ENCODE peak calls at places on chromosomes 1 and 21, in nine cellular contexts. A, G, V, B, L, D, Y, X and T are unnamed samples.
A peak's percentile ranks its signal among the peaks of the same experiment; 100 is the strongest.

GRCh38 chr21:39125752-39126485 is 57.3 kb downstream of the PSMG1 start:
- DNase-seq in A (peak; percentile 53), G (peak; percentile 44), V (no peak), B (no peak), L (no peak), D (peak; percentile 54), Y (peak; percentile 68), X (peak; percentile 72), T (peak; percentile 21)

GRCh38 chr1:183812686-183813569 is 8.0 kb downstream of the RGL1 start:
- DNase-seq in A (no peak), G (no peak), V (no peak), B (no peak), L (no peak), D (no peak), Y (no peak), X (peak; percentile 65), T (no peak)

GRCh38 chr1:200506471-200506870 is 96.6 kb upstream of the ZNF281 start:
- DNase-seq in A (no peak), G (no peak), V (no peak), B (no peak), L (no peak), D (no peak), Y (no peak), X (no peak), T (no peak)

GRCh38 chr1:220843481-220844011 is 35.7 kb upstream of the HLX start:
- DNase-seq in A (no peak), G (no peak), V (no peak), B (no peak), L (no peak), D (no peak), Y (no peak), X (peak; percentile 38), T (no peak)

GRCh38 chr1:9093581-9093980 is 24.1 kb upstream of the SLC2A5 start:
- DNase-seq in A (no peak), G (no peak), V (no peak), B (no peak), L (no peak), D (no peak), Y (no peak), X (no peak), T (no peak)

GRCh38 chr1:28056129-28056925 is 32.1 kb downstream of the EYA3 start:
- DNase-seq in A (no peak), G (no peak), V (no peak), B (peak; percentile 67), L (no peak), D (no peak), Y (no peak), X (no peak), T (no peak)

GRCh38 chr1:31368611-31369107 is 4.2 kb downstream of the FABP3 start:
- DNase-seq in A (no peak), G (no peak), V (no peak), B (no peak), L (no peak), D (no peak), Y (no peak), X (no peak), T (no peak)

GRCh38 chr1:217315346-217315745 is 315.5 kb downstream of the GPATCH2 start:
- DNase-seq in A (no peak), G (no peak), V (no peak), B (no peak), L (no peak), D (no peak), Y (no peak), X (no peak), T (no peak)

GRCh38 chr1:222950892-222951291 is 136.1 kb downstream of the DISP1 start:
- DNase-seq in A (no peak), G (peak; percentile 6), V (no peak), B (no peak), L (no peak), D (no peak), Y (no peak), X (no peak), T (no peak)

GRCh38 chr1:18466676-18467075 is 14.1 kb upstream of the KLHDC7A start:
- DNase-seq in A (no peak), G (no peak), V (no peak), B (no peak), L (peak; percentile 10), D (no peak), Y (no peak), X (no peak), T (no peak)

GRCh38 chr1:217135569-217135915 is 412.3 kb upstream of the ESRRG start:
- DNase-seq in A (no peak), G (no peak), V (no peak), B (no peak), L (peak; percentile 58), D (peak; percentile 41), Y (no peak), X (peak; percentile 10), T (peak; percentile 20)

GRCh38 chr1:113058861-113059441 is 14.0 kb upstream of the LRIG2 start:
- DNase-seq in A (no peak), G (no peak), V (no peak), B (no peak), L (no peak), D (peak; percentile 32), Y (no peak), X (no peak), T (no peak)

GRCh38 chr1:150928286-150928685 is 2.1 kb downstream of the SETDB1 start:
- DNase-seq in A (no peak), G (no peak), V (no peak), B (no peak), L (no peak), D (no peak), Y (no peak), X (no peak), T (no peak)

GRCh38 chr1:169427081-169427611 is at the start of gene CCDC181:
- DNase-seq in A (no peak), G (peak; percentile 76), V (peak; percentile 67), B (peak; percentile 34), L (peak; percentile 82), D (peak; percentile 85), Y (no peak), X (peak; percentile 78), T (peak; percentile 81)

DNA sequence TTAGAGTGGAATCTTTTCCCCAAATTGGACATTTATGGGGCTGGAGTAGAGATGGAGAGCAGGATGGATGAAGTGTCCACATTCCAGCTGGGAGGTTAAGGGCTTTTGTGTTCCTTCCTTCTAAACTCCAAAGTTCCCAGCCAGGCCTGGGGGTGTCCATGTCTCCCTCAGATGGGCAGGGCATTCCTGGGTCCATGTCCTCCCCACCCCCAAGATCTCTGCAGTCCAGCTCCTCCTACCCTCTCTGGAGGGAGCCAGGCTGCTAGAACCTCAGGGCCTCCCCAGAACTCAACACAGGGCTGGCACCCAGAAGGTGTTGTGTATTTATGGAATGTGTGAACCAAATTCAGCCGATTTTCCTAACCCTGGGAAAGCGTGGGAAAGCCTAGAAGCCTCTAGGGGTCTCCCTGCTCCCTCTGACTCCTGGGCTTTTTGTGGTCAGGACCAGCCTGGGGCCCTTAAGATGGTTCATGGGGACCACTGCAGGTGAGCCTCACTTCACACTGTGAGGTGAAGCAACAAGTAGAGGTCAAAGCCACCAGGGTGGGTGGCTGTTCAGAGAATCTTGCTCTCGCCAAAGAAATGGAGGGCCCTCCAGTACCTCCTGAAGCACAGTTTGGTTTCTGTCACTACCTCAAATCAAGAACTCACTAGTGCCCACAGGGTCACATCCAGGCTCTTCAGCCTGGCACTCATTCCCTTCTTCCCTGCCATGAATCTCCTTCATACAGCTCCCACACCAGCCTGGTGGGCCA is 54.8 kb downstream of the GLIS1 start:
- DNase-seq in A (no peak), G (no peak), V (no peak), B (no peak), L (no peak), D (no peak), Y (no peak), X (no peak), T (no peak)
- TF ChIP-seq CTCF in A (no peak), G (no peak), V (no peak), B (no peak), L (no peak), D (no peak), Y (no peak), X (peak; percentile 37), T (no peak)

DNA sequence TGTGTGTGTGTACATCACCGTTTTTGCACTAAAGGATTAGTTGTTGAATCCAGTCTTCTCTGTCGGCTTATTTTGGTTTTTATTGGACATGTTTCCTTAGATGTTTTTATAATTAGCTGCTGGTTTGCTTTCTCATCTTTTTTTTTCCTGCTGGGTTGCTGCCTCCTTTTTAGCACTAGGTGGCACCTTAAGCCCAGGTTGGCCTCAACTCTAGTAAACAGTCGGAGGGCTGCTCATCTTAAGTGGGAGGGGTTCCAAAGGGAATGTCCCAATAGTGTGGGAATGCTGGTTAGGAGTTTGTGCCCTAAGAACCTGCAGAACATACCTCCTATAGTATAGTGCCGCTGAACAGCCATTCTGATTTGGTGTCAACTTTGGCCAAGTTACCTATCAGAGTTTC is 570.1 kb upstream of the CXADR start:
- DNase-seq in A (no peak), G (peak; percentile 13), V (no peak), B (no peak), L (no peak), D (peak; percentile 23), Y (no peak), X (peak; percentile 24), T (no peak)
- TF ChIP-seq CTCF in A (peak; percentile 56), G (peak; percentile 60), V (no peak), B (no peak), L (no peak), D (no peak), Y (no peak), X (peak; percentile 55), T (peak; percentile 45)

DNA sequence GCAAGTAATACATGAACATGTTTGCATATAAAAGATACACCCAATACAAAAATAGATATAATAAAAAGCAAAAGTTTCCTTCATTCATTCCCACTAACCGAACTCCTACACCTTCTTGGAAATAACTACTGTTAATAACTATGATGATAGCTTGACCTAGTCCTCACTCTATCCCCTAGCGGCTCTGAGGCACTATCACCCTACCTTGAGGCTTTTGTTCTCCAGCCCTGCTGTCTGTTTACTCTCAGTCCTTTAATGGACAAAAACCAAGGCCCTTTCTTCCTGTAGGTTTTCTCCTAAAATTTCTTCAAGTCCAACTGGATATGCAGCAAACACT is 186.6 kb downstream of the SLC35F3 start:
- DNase-seq in A (no peak), G (no peak), V (no peak), B (no peak), L (no peak), D (no peak), Y (no peak), X (no peak), T (no peak)
- TF ChIP-seq CTCF in A (no peak), G (no peak), V (no peak), B (no peak), L (no peak), D (no peak), Y (no peak), X (no peak), T (no peak)

DNA sequence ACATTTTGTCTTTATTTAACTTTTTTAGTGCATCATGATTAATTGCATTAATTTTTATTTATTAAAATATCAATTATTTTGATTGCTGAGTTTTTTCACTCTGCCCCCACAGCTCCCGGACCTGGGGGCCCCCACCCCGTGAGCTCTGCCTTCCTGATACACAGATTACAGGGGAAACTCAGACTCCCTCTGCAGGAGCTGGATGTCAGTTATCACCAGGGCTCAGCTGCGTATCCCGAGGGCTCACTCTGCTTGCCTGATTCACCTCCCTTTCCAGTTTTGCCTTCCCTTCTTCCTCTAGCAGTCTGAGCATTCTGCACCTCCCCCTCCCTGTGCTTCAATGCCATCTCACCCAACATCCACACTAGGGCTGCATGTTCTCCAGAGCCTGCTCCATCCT is 98.2 kb downstream of the ATP1A1 start:
- DNase-seq in A (no peak), G (no peak), V (no peak), B (no peak), L (no peak), D (no peak), Y (no peak), X (no peak), T (no peak)
- TF ChIP-seq CTCF in A (no peak), G (no peak), V (no peak), B (no peak), L (no peak), D (no peak), Y (no peak), X (no peak), T (no peak)

GRCh38 chr1:228463559-228464455 is 23.4 kb upstream of the RNF187 start:
- DNase-seq in A (peak; percentile 95), G (peak; percentile 34), V (no peak), B (no peak), L (peak; percentile 79), D (peak; percentile 31), Y (peak; percentile 37), X (no peak), T (peak; percentile 37)
- TF ChIP-seq CTCF in A (peak; percentile 53), G (no peak), V (no peak), B (no peak), L (no peak), D (peak; percentile 27), Y (no peak), X (no peak), T (peak; percentile 41)